ENCODE peak calls at places on chromosome 21, in ten cellular contexts. W, S, I, F, L, R, B, N, A and J are unnamed samples.

GRCh38 chr21:15722591-15723324 is 7.0 kb upstream of the USP25 start:
- DNase-seq in B (peak), S (no peak), I (no peak), W (no peak), N (no peak), L (no peak), R (no peak), A (no peak), F (no peak), J (no peak)

GRCh38 chr21:43727571-43728466 is 8.9 kb downstream of the PDXK start:
- DNase-seq in B (peak), A (no peak), F (no peak), L (no peak), R (no peak), W (no peak), N (no peak), S (no peak), I (no peak), J (no peak)

GRCh38 chr21:46051379-46051770 is 46.5 kb upstream of the COL6A2 start:
- DNase-seq in F (no peak), L (no peak), I (no peak), R (no peak), B (no peak), W (no peak), N (no peak), A (no peak), S (no peak), J (no peak)

GRCh38 chr21:44062380-44062779 is 44.8 kb upstream of the PWP2 start:
- DNase-seq in N (no peak), R (no peak), A (no peak), L (no peak), B (no peak), I (no peak), W (no peak), S (no peak), F (no peak), J (no peak)

GRCh38 chr21:43211085-43212071 is 42.6 kb downstream of the CRYAA start:
- DNase-seq in I (no peak), W (peak), A (peak), R (no peak), B (no peak), N (no peak), F (no peak), L (peak), S (peak), J (no peak)

GRCh38 chr21:34517491-34518245 is 5.7 kb upstream of the KCNE1 start:
- DNase-seq in I (no peak), R (no peak), A (no peak), B (no peak), S (no peak), F (no peak), L (no peak), N (no peak), W (peak), J (no peak)

GRCh38 chr21:31161157-31161556 is 122.9 kb upstream of the KRTAP19-8 start:
- DNase-seq in B (no peak), A (no peak), R (no peak), W (no peak), F (no peak), N (peak), L (no peak), S (no peak), I (no peak), J (no peak)

GRCh38 chr21:45405819-45406762 is 1.1 kb downstream of the COL18A1 start:
- DNase-seq in L (no peak), I (no peak), R (no peak), S (no peak), W (no peak), A (no peak), N (no peak), B (peak), F (no peak), J (no peak)

GRCh38 chr21:35026617-35027557 is 22.2 kb downstream of the RUNX1 start:
- DNase-seq in B (no peak), R (peak), W (peak), L (peak), I (peak), A (peak), S (no peak), F (no peak), N (no peak), J (peak)

GRCh38 chr21:31298618-31299269 is 45.3 kb downstream of the TIAM1 start:
- DNase-seq in I (no peak), N (no peak), W (no peak), S (no peak), R (no peak), F (no peak), L (no peak), A (no peak), B (no peak), J (no peak)

GRCh38 chr21:41616063-41616591 is 108.2 kb upstream of the TMPRSS2 start:
- DNase-seq in N (peak), B (no peak), F (peak), S (no peak), R (no peak), L (no peak), A (no peak), W (no peak), I (peak), J (no peak)

GRCh38 chr21:15050588-15051377 is 14.0 kb downstream of the NRIP1 start:
- DNase-seq in R (no peak), I (no peak), F (no peak), N (no peak), B (no peak), A (no peak), S (no peak), L (peak), W (no peak), J (no peak)

GRCh38 chr21:29726061-29726460 is 213.7 kb downstream of the GRIK1 start:
- DNase-seq in R (no peak), S (no peak), F (no peak), B (no peak), N (no peak), W (no peak), A (no peak), I (no peak), L (no peak), J (no peak)

GRCh38 chr21:41766883-41767605 is at the start of gene RIPK4:
- DNase-seq in B (peak), A (no peak), I (no peak), S (no peak), L (peak), N (no peak), R (peak), W (peak), F (no peak), J (peak)

GRCh38 chr21:38773108-38774061 is 32.3 kb upstream of the ETS2 start:
- DNase-seq in W (no peak), A (peak), B (peak), L (no peak), F (peak), S (no peak), N (no peak), R (no peak), I (peak), J (no peak)